ENCODE peak calls at places on chromosome 17, in four cellular contexts. I, B, P and M are unnamed samples.

GRCh38 chr17:55774834-55775233 is 24.0 kb downstream of the PCTP start:
- DNase-seq in I (no peak), B (no peak), P (no peak), M (no peak)

GRCh38 chr17:45640141-45640850 is 143.8 kb upstream of the CRHR1 start:
- DNase-seq in I (peak), B (peak), P (peak), M (peak)

GRCh38 chr17:10195090-10195489 is 3.3 kb downstream of the GAS7 start:
- DNase-seq in I (no peak), B (no peak), P (no peak), M (no peak)

GRCh38 chr17:39754958-39755549 is 17.3 kb downstream of the GRB7 start:
- DNase-seq in I (no peak), B (no peak), P (no peak), M (no peak)

GRCh38 chr17:35002876-35003551 is 22.7 kb downstream of the LIG3 start:
- DNase-seq in I (peak), B (no peak), P (no peak), M (no peak)

GRCh38 chr17:32335647-32336046 is 6.3 kb downstream of the C17orf75 start:
- DNase-seq in I (peak), B (no peak), P (no peak), M (no peak)

GRCh38 chr17:2814499-2815341 is 18.5 kb downstream of the RAP1GAP2 start:
- DNase-seq in I (no peak), B (peak), P (no peak), M (no peak)

GRCh38 chr17:31584436-31585279 is 193.2 kb downstream of the RAB11FIP4 start:
- DNase-seq in I (no peak), B (no peak), P (peak), M (no peak)

GRCh38 chr17:74245145-74245817 is 28.8 kb upstream of the DNAI2 start:
- DNase-seq in I (no peak), B (no peak), P (no peak), M (peak)

GRCh38 chr17:4631836-4632582 is 9.5 kb downstream of the ALOX15 start:
- DNase-seq in I (peak), B (no peak), P (no peak), M (peak)

GRCh38 chr17:59093702-59094231 is 12.9 kb downstream of the TRIM37 start:
- DNase-seq in I (peak), B (no peak), P (no peak), M (no peak)

GRCh38 chr17:33968350-33969044 is 286.6 kb upstream of the CCL2 start:
- DNase-seq in I (no peak), B (peak), P (peak), M (no peak)

GRCh38 chr17:49494937-49495841 is at the start of gene NGFR:
- DNase-seq in I (peak), B (no peak), P (peak), M (peak)

GRCh38 chr17:19724501-19725420 is 8.4 kb upstream of the SLC47A2 start:
- DNase-seq in I (no peak), B (no peak), P (no peak), M (no peak)

GRCh38 chr17:28807925-28808641 is 34.5 kb downstream of the FAM222B start:
- DNase-seq in I (peak), B (no peak), P (no peak), M (no peak)

GRCh38 chr17:43757171-43757660 is 1.4 kb downstream of the SOST start:
- DNase-seq in I (no peak), B (no peak), P (no peak), M (no peak)

GRCh38 chr17:41579484-41580243 is 7.0 kb downstream of the KRT14 start:
- DNase-seq in I (peak), B (peak), P (peak), M (peak)

GRCh38 chr17:72884066-72884465 is 208.4 kb downstream of the SLC39A11 start:
- DNase-seq in I (no peak), B (no peak), P (no peak), M (no peak)

GRCh38 chr17:57890857-57891232 is 41.0 kb upstream of the MRPS23 start:
- DNase-seq in I (no peak), B (no peak), P (no peak), M (no peak)

GRCh38 chr17:72683506-72684404 is 408.7 kb downstream of the SLC39A11 start:
- DNase-seq in I (peak), B (no peak), P (no peak), M (no peak)

GRCh38 chr17:27596571-27597187 is 34.3 kb upstream of the LGALS9 start:
- DNase-seq in I (no peak), B (no peak), P (no peak), M (no peak)

GRCh38 chr17:79931517-79932309 is 92.5 kb upstream of the CBX4 start:
- DNase-seq in I (peak), B (no peak), P (no peak), M (no peak)

GRCh38 chr17:41510251-41511065 is 5.0 kb upstream of the KRT13 start:
- DNase-seq in I (no peak), B (no peak), P (no peak), M (no peak)

GRCh38 chr17:69448431-69449102 is 34.1 kb downstream of the MAP2K6 start:
- DNase-seq in I (no peak), B (no peak), P (no peak), M (peak)

GRCh38 chr17:64081802-64082799 is 47.8 kb downstream of the ERN1 start:
- DNase-seq in I (peak), B (peak), P (peak), M (no peak)

GRCh38 chr17:28547096-28547622 is 5.3 kb downstream of the UNC119 start:
- DNase-seq in I (no peak), B (no peak), P (no peak), M (no peak)

GRCh38 chr17:14427914-14428639 is 127.2 kb downstream of the HS3ST3B1 start:
- DNase-seq in I (no peak), B (peak), P (no peak), M (no peak)
- TF ChIP-seq CHD1 in I (no peak), B (no peak), P (no peak), M (no peak)

GRCh38 chr17:17650959-17651358 is 30.3 kb upstream of the RAI1 start:
- DNase-seq in I (no peak), B (no peak), P (no peak), M (no peak)
- TF ChIP-seq CHD1 in I (no peak), B (no peak), P (no peak), M (no peak)

DNA sequence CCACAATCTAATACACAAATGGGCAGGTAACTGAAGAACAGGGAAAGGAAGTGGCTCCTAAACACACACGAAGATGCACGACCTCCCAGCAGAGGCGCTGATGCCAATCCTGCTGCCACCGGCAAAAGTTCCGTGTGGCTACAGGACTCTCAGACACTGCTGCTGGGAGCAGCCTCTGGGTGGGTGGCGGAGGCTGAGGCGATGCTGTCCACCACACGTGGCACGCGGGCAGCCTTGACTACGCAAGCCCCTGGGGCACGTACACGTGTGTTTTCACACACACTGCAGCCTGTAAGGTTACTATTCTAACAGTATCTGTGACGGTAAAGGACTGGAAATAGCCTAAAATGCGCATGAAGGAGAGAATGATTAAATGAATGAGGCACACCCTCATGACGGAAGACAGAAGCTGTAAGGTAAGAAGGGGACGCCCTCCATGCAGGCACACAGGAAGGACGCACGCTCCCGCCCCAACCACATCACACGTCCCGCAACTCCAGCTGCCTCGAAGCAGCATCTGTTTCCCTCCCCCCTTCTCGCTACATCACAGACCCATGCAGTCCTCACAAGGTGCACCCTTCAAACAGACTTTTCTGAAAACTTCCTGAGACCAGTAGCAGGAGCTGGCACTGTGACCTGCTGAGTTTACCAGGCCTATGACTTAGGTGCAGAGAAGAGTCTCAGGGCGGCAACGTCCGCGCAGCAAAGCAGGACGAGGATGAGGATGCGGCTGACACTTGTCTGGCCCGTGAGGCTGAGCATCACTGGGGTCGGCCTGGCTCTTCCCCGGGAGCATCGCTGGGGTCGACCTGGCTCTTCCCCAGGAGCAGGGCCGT is 28.7 kb upstream of the FASN start:
- DNase-seq in I (no peak), B (no peak), P (no peak), M (no peak)
- TF ChIP-seq CHD1 in I (no peak), B (no peak), P (no peak), M (no peak)

DNA sequence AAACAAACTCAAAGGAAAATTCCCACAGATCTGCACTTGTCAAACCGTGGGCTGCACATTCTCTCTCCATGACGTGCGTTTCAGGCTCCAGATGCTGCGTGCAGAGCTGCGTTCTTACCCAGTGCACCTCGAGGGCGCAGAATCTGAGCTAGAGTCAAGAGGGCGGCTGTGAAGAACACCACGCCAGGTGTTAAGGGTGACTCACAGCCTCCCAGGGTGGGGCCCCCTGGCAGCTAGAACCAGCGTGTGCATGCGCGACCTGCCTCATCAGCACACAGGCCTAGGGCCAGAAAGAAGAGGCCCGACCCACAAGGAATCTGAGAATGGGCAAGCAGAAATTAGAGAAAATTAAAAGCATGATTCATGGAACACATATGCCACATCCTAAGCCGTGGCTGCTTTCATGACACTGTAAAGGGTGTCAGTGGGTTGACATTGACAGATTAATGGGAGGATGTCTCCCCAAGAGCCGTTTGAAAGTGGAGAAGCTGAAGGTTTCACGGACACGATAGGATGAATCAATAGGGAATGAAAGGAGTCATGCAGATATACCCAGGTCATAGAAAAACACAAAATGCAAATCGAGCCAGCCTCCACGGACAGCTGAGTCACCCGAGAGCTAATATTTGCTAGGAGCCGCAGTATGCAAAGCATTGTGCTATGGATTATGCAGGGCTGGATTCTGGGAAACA is 29.0 kb downstream of the MARCHF10 start:
- DNase-seq in I (peak), B (no peak), P (peak), M (no peak)
- TF ChIP-seq CHD1 in I (peak), B (no peak), P (no peak), M (no peak)

DNA sequence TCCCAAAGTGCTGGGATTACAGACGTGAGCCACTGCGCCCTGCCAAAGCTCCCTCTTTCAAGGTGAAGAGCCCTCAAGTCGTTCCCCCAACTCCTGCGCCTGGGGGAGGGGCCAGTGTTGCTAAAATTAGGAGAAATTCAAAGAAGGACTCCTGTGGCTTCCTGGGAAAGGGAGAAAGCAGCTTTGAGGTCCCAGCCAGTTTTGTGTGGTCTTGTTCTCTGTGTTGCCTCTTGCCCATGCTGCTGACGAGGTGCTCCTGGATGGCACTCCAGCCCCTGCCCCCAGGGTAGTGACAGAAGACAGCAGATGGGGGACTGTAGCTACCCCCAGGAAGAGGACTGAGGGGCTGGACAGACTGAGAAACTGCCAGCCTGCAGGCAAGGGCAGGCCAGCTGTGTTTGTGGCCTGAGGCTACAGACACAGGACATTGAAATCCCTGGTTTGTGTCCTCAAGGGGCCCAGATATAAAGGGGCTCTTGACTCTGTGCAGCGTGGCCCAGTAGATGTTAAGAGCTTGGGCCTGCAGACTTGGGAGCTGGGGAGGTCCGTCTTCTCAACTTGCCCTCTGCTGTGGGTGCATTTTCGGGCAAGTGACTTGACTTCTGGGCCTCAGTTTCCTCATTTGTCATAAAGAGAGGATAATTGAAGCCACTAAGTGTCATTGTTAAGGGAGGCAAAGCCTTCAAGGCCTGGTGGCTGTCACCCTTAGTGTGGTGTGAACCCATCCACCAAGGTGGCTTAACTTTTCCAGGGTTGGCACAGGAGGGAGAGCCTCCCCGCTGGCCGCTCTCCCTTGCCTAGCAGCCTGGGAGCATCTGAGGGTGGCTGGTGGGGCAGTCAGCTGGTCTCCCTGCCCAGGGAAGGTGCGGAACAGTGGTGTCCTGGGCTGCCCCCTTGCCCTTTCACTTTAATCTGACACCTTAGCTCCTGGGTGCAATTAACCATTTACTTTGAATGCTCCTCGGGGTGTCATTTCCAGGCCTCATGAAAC is 4.1 kb downstream of the UBALD2 start:
- DNase-seq in I (no peak), B (no peak), P (no peak), M (no peak)
- TF ChIP-seq CHD1 in I (no peak), B (no peak), P (no peak), M (no peak)

DNA sequence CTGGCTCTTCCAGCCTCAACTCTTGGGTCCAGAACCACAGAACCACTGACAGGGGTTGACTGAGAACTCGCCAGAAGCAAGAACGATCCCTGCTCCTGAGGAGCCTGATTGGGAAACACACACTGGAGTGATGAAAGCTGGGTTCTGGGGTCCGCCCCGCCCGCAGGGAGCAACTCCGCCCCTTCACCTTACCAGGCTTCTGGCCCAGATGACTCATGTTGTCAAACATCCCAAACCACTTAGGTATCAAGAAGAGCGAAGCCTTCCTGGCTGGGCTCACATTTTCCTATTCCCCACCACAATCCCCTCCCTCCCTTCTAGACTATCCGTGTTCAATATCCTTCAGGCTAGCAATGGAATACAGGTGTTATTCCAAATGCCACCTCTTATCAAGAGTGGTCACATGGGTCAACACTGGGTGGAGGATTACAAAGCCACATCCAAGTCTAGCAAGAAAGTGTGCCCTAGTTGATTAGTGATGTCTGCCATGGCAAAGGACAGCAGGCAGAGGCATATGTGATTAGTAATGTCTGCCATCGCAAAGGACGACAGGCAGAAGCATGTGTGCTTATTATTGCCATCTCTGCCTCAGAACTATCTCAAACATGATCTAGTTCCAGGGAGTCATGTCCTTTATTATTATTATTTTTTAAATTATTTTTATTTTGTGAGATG is 70.5 kb downstream of the TIMM22 start:
- DNase-seq in I (no peak), B (no peak), P (no peak), M (no peak)
- TF ChIP-seq CHD1 in I (no peak), B (no peak), P (no peak), M (no peak)

GRCh38 chr17:42672038-42672437 is 4.8 kb downstream of the PLEKHH3 start:
- DNase-seq in I (no peak), B (no peak), P (no peak), M (no peak)
- TF ChIP-seq CHD1 in I (no peak), B (no peak), P (no peak), M (no peak)

GRCh38 chr17:51700011-51700760 is 439.8 kb downstream of the UTP18 start:
- DNase-seq in I (no peak), B (no peak), P (no peak), M (no peak)
- TF ChIP-seq CHD1 in I (no peak), B (no peak), P (no peak), M (no peak)